ENCODE peak calls at places on chromosome 2, in seven cellular contexts. E, K, U, M, P, L and G are unnamed samples.

GRCh38 chr2:104431701-104432121 is 422.2 kb upstream of the POU3F3 start:
- DNase-seq in M (no peak), E (no peak), K (no peak), L (no peak), P (no peak), U (no peak), G (no peak)

GRCh38 chr2:219469186-219469724 is 29.4 kb upstream of the GMPPA start:
- DNase-seq in K (no peak), U (no peak), E (peak), P (no peak), L (peak), M (no peak), G (peak)

GRCh38 chr2:54560146-54560881 is 104.2 kb downstream of the SPTBN1 start:
- DNase-seq in M (peak), P (peak), K (peak), E (peak), U (peak), L (peak), G (peak)

GRCh38 chr2:143078106-143078505 is 51.1 kb upstream of the ARHGAP15 start:
- DNase-seq in L (no peak), M (no peak), U (no peak), K (no peak), P (no peak), E (no peak), G (no peak)

GRCh38 chr2:120740765-120741513 is 5.3 kb downstream of the GLI2 start:
- DNase-seq in E (no peak), K (no peak), M (no peak), U (no peak), L (no peak), P (peak), G (peak)

GRCh38 chr2:120825370-120826259 is 89.9 kb downstream of the GLI2 start:
- DNase-seq in K (no peak), U (peak), P (peak), M (no peak), E (no peak), L (peak), G (peak)

GRCh38 chr2:41899189-41899588 is 148.6 kb upstream of the PKDCC start:
- DNase-seq in U (no peak), M (peak), P (no peak), L (peak), K (no peak), E (no peak), G (no peak)

GRCh38 chr2:223759569-223760430 is 77.6 kb downstream of the AP1S3 start:
- DNase-seq in U (no peak), K (no peak), P (no peak), M (peak), E (peak), L (peak), G (no peak)

GRCh38 chr2:6352906-6353515 is 512.7 kb downstream of the CMPK2 start:
- DNase-seq in K (peak), P (peak), U (no peak), L (peak), M (no peak), E (no peak), G (no peak)

GRCh38 chr2:152481881-152482280 is 146.9 kb downstream of the FMNL2 start:
- DNase-seq in M (no peak), P (no peak), U (no peak), K (no peak), E (no peak), L (no peak), G (no peak)

GRCh38 chr2:205408690-205409089 is 273.6 kb upstream of the NRP2 start:
- DNase-seq in M (no peak), U (no peak), P (peak), K (no peak), L (peak), E (no peak), G (no peak)

GRCh38 chr2:179711375-179711774 is 150.0 kb downstream of the ZNF385B start:
- DNase-seq in M (peak), K (no peak), E (no peak), L (no peak), P (no peak), U (no peak), G (no peak)

GRCh38 chr2:207394812-207395534 is 134.8 kb upstream of the CREB1 start:
- DNase-seq in U (no peak), L (peak), K (no peak), M (peak), E (peak), P (no peak), G (no peak)

GRCh38 chr2:207767461-207768167 is 2.1 kb downstream of the FZD5 start:
- DNase-seq in E (peak), L (peak), P (peak), U (peak), K (peak), M (no peak), G (peak)

GRCh38 chr2:201643216-201643651 is at the start of gene TMEM237:
- DNase-seq in E (peak), K (peak), L (peak), P (peak), U (no peak), M (no peak), G (no peak)

DNA sequence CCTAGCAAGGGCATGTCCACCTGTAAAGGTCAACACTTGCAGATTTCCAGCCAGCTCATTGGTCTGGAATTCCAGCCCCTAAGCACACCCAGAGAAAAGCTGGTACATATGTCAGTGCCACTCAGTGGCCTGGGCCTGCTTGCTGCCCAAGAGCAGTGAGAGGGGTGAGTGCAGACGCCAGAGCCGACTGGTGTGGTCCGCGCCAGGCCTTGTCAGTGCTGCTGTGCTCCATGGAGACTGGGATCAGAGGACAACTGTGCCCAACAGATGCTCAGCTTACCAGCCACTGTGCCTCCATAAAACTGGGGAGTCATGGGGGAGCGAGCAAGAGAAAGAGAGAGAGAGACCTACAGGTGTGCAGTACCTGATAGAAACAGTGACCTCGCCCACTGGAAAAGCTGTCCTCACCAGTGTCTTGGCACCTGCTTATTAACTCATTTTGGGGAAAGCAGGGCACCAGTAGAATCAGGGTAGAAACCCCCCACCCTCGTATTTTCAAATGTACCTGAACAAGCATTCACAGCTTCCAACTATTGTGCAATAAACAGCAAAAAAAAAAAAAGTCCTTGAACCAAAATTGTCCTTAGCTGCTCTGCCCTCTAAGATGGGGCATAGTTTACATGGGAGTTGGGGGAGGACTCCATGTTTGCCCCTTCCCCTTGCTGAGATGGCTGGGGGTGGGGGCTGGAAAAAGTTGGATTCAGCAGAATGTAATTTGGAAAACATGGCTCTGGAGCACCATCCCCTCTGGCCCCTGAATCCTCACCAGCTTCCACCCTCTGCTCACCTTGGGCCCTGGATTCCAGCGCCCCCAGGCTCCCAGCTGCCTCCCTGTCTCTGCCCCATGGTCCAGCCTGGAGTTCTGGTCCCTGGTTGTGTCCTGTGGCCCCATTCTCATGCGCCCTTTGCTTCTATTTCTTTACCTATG is 1.4 kb upstream of the SP140L start:
- DNase-seq in K (no peak), L (no peak), P (no peak), E (no peak), M (no peak), U (no peak), G (no peak)
- H3K27ac ChIP-seq in K (no peak), L (no peak), P (no peak), E (no peak), M (no peak), U (no peak), G (no peak)

GRCh38 chr2:232653441-232653840 is 20.0 kb downstream of the EFHD1 start:
- DNase-seq in M (no peak), K (no peak), L (no peak), P (no peak), E (no peak), U (no peak), G (no peak)

GRCh38 chr2:232658217-232658785 is 24.9 kb downstream of the EFHD1 start:
- DNase-seq in M (no peak), P (no peak), K (no peak), U (no peak), L (peak), E (no peak), G (no peak)

GRCh38 chr2:232655392-232655791 is 22.0 kb downstream of the EFHD1 start:
- DNase-seq in L (no peak), M (no peak), E (no peak), K (no peak), P (no peak), U (no peak), G (no peak)

GRCh38 chr2:232662486-232663260 is 29.3 kb downstream of the EFHD1 start:
- DNase-seq in K (no peak), U (no peak), M (peak), E (no peak), L (no peak), P (no peak), G (no peak)

GRCh38 chr2:232659359-232659758 is 26.0 kb downstream of the EFHD1 start:
- DNase-seq in L (no peak), U (no peak), M (peak), E (no peak), P (no peak), K (no peak), G (no peak)
- H3K4me3 ChIP-seq in L (no peak), U (no peak), M (no peak), E (no peak), P (no peak), K (no peak), G (no peak)

DNA sequence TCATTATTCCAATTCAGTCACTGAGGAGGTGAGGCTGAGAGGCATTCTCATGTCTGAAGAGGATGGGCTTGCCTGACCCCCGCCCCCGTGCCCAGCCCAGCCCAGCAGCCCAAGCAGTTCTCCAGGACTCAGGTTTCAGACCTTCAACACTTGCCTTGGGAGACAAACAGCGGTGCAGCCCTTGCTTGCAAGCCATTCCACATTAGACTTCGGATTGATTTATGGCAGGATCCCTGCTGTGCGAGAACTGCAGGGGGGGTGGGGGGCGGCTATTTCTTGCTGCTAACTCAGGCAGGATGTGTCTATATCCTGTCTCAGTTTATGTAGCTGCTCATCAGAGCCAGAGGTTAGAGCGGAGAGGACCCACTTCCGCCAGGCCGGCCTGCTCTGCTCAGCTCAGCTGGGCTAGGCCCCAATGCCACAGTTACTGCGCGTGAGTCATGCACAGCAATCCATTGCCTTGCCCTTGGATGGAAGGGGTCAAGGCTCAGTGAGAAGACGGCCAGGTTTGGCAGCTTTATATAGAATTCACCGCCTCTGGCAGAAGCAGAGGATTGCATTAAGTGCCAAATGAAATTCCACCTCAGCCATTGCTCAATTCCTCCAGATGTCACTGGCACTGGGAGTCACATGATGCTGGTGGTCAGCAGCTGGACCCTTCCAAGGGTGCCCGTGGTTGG is 1.8 kb downstream of the GYPC start:
- DNase-seq in P (no peak), M (peak), E (no peak), K (peak), L (peak), U (peak), G (peak)
- H3K27ac ChIP-seq in P (no peak), M (no peak), E (no peak), K (peak), L (peak), U (peak), G (peak)

GRCh38 chr2:238296638-238297457 is 8.4 kb upstream of the PER2 start:
- DNase-seq in K (peak), U (peak), P (no peak), E (no peak), L (no peak), M (no peak), G (peak)
- H3K4me3 ChIP-seq in K (no peak), U (no peak), P (no peak), E (no peak), L (no peak), M (no peak), G (no peak)

DNA sequence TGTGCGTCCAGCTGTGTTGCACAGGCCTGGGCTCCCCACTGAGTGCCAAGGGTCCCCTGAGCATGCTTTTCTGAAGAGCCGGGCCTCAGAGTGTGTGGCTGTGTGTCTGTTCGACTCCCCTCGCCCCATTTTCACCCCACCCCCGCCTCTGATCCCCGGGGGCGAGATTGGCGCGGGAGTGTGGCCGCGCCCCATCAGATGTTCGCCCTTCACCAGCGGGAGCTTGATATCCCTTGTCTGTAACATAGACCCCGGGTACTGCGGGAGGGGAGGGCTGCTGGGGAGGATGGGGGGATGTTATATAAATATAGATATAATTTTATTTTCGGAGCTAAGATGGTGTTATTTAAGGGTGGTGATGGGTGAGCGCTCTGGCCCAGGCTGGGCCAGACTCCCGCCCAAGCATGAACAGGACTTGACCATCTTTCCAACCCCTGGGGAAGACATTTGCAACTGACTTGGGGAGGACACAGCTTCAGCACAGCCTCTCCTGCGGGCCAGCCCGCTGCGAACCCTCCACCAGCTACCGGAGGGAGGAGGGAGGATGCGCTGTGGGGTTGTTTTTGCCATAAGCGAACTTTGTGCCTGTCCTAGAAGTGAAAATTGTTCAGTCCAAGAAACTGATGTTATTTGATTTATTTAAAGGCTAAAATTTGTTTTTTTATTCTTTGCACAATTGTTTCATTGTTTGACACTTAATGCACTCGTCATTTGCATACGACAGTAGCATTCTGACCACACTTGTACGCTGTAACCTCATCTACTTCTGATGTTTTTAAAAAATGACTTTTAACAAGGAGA is 1.6 kb downstream of the RHOB start:
- DNase-seq in M (no peak), E (peak), L (peak), K (peak), U (peak), P (no peak), G (no peak)
- H3K27ac ChIP-seq in M (peak), E (peak), L (peak), K (peak), U (peak), P (peak), G (peak)

GRCh38 chr2:11022874-11023273 is 111.1 kb downstream of the KCNF1 start:
- DNase-seq in M (peak), K (no peak), L (no peak), P (no peak), U (no peak), E (no peak), G (no peak)

GRCh38 chr2:11024687-11025086 is 113.0 kb downstream of the KCNF1 start:
- DNase-seq in P (no peak), U (no peak), L (no peak), K (no peak), E (no peak), M (no peak), G (no peak)

GRCh38 chr2:11024010-11024615 is 112.4 kb downstream of the KCNF1 start:
- DNase-seq in P (no peak), L (peak), U (no peak), K (no peak), M (no peak), E (no peak), G (no peak)

GRCh38 chr2:11022064-11022463 is 110.3 kb downstream of the KCNF1 start:
- DNase-seq in U (no peak), K (no peak), M (no peak), L (no peak), E (no peak), P (no peak), G (no peak)

DNA sequence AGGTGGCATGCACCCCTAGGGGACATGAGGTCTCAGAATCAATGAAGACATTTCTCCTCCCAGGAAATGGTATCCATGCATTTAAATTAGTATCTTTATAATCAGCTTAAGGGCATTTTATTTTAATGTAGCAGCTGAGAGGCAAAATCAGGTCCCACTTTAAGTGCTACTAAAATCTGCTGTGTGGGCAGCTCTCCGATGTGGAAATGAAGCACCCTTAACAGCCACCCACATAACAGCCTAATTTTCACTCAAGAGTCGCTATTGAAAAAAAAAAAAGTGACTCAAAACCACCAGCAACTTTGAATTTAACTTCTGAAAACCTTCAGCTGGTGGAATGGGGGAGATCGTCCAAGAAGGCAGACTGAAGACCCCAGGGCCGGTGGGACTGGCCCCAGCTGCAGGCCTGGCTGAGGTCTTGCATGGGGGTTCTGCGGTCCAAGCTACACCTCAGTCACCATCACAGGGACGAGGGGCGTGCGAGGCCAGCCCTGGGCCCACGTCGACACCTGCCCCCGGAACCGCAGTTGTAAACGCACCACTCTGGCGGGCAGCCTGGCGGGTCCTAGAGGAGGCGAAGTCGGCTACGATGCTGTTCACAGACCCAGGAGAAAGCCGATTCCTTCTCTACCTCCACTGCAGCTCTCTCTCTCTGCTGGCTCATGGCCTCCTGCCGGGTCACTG is 111.7 kb downstream of the KCNF1 start:
- DNase-seq in E (no peak), U (no peak), K (no peak), M (peak), L (no peak), P (no peak), G (no peak)
- H3K4me3 ChIP-seq in E (no peak), U (no peak), K (no peak), M (no peak), L (no peak), P (no peak), G (no peak)

DNA sequence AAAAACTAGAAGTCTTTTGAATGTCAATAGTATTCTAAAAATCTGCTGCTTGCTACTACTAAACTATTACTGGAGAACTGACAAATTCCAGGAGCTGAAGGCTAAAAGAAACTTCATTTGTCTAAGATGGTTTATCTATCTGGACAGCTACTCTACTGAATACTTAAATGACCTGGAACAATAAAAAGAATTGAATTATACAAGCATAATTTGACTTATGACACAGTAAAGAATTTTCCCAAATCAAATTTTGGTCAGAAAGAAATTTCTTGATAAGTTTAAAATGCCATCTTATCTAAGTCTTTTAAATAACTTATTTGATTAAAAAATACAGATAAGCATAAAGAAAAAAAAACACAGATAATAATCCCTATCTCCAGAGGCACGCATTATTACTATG is 80.2 kb upstream of the ITGA4 start:
- DNase-seq in K (no peak), U (no peak), M (no peak), E (no peak), L (no peak), P (no peak), G (no peak)
- H3K27ac ChIP-seq in K (no peak), U (no peak), M (no peak), E (no peak), L (no peak), P (no peak), G (no peak)

DNA sequence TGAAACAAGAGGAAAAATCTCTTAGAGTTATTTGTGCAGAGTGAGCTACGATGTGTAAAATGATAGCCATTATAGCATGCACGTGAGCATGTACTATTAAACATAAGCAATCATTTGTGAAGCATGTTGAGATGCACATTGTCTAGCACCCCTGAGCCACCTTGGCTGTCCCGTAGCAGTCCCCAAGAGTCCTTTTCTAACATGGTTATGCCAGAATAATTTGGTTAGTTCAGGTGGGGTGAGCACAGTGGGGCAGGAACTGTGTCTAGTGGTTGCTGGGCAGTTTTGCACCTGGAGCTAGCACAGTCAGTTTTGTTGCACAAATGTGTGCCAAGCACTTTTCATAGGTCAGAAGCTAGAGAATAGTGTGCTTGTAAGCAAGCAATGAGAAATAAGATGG is 809.8 kb downstream of the RNF144A start:
- DNase-seq in K (no peak), M (no peak), P (no peak), E (no peak), U (no peak), L (no peak), G (no peak)
- H3K4me3 ChIP-seq in K (no peak), M (no peak), P (no peak), E (no peak), U (no peak), L (no peak), G (no peak)

GRCh38 chr2:171141320-171141719 is 19.4 kb downstream of the TLK1 start:
- DNase-seq in E (no peak), L (peak), U (no peak), K (no peak), M (no peak), P (no peak), G (no peak)

GRCh38 chr2:171142398-171142797 is 18.3 kb downstream of the TLK1 start:
- DNase-seq in L (no peak), E (no peak), M (no peak), P (no peak), U (no peak), K (no peak), G (no peak)

GRCh38 chr2:171136024-171136423 is 24.7 kb downstream of the TLK1 start:
- DNase-seq in P (no peak), E (no peak), M (no peak), K (no peak), L (no peak), U (no peak), G (no peak)

GRCh38 chr2:171143670-171144062 is 17.0 kb downstream of the TLK1 start:
- DNase-seq in E (no peak), U (no peak), M (no peak), P (no peak), L (no peak), K (no peak), G (no peak)

GRCh38 chr2:171139860-171140259 is 20.8 kb downstream of the TLK1 start:
- DNase-seq in P (no peak), M (no peak), E (no peak), L (no peak), U (no peak), K (no peak), G (no peak)
- H3K27ac ChIP-seq in P (no peak), M (no peak), E (no peak), L (no peak), U (peak), K (no peak), G (no peak)